ENCODE peak calls at places on chromosomes 16 and 17, in seven cellular contexts. Y, U, X, L, H, Z and A are unnamed samples.

GRCh38 chr17:71980171-71980570 is 140.6 kb upstream of the SOX9 start:
- DNase-seq in Y (no peak), U (no peak), X (no peak), L (no peak), H (no peak), Z (no peak), A (no peak)

GRCh38 chr17:35849469-35850348 is 19.0 kb downstream of the HEATR9 start:
- DNase-seq in Y (no peak), U (peak), X (peak), L (no peak), H (peak), Z (peak), A (no peak)

GRCh38 chr17:57486978-57487377 is 230.7 kb downstream of the MSI2 start:
- DNase-seq in Y (no peak), U (no peak), X (no peak), L (no peak), H (no peak), Z (no peak), A (no peak)

GRCh38 chr17:66965801-66966528 is 1.5 kb downstream of the CACNG4 start:
- DNase-seq in Y (no peak), U (no peak), X (no peak), L (no peak), H (no peak), Z (peak), A (no peak)

GRCh38 chr16:51152691-51153261 is 1.7 kb upstream of the SALL1 start:
- DNase-seq in Y (no peak), U (no peak), X (no peak), L (no peak), H (no peak), Z (no peak), A (no peak)

GRCh38 chr16:66936462-66936861 is 1.1 kb downstream of the CES2 start:
- DNase-seq in Y (no peak), U (no peak), X (no peak), L (no peak), H (no peak), Z (no peak), A (no peak)

GRCh38 chr17:72296456-72296855 is 175.6 kb downstream of the SOX9 start:
- DNase-seq in Y (no peak), U (no peak), X (no peak), L (no peak), H (no peak), Z (no peak), A (no peak)

GRCh38 chr16:82761236-82761635 is 134.5 kb downstream of the CDH13 start:
- DNase-seq in Y (peak), U (peak), X (no peak), L (peak), H (no peak), Z (no peak), A (no peak)